ENCODE peak calls at places on chromosome 6, in five cellular contexts. Y is GM12891, V is brain microvascular endothelial cell, W is M059J, A is cardiac fibroblast. E is an unnamed sample.

GRCh38 chr6:169789944-169790927 is 38.8 kb downstream of the ERMARD start:
- DNase-seq in Y (peak; percentile 80), V (peak; percentile 51), W (peak; percentile 70), A (peak; percentile 69), E (no peak)

GRCh38 chr6:33082702-33083101 is 6.9 kb downstream of the HLA-DPB1 start:
- DNase-seq in Y (no peak), V (no peak), W (peak; percentile 51), A (peak; percentile 58), E (no peak)

GRCh38 chr6:72182337-72183246 is 296.2 kb downstream of the RIMS1 start:
- DNase-seq in Y (no peak), V (peak; percentile 6), W (peak; percentile 59), A (peak; percentile 31), E (no peak)

GRCh38 chr6:160882019-160882418 is 109.5 kb upstream of the MAP3K4 start:
- DNase-seq in Y (no peak), V (no peak), W (no peak), A (peak; percentile 2), E (no peak)

GRCh38 chr6:26553264-26553738 is 15.1 kb downstream of the HMGN4 start:
- DNase-seq in Y (no peak), V (peak; percentile 61), W (no peak), A (peak; percentile 82), E (no peak)

GRCh38 chr6:10451828-10452509 is 37.1 kb upstream of the TFAP2A start:
- DNase-seq in Y (no peak), V (peak; percentile 64), W (peak; percentile 99), A (peak; percentile 53), E (peak; percentile 93)

GRCh38 chr6:167706313-167707109 is 120.2 kb upstream of the AFDN start:
- DNase-seq in Y (peak; percentile 65), V (no peak), W (no peak), A (no peak), E (no peak)

GRCh38 chr6:17808609-17809008 is 101.9 kb upstream of the NUP153 start:
- DNase-seq in Y (no peak), V (no peak), W (peak; percentile 17), A (no peak), E (no peak)

GRCh38 chr6:92892626-92893025 is 526.7 kb downstream of the EPHA7 start:
- DNase-seq in Y (no peak), V (no peak), W (no peak), A (no peak), E (no peak)

GRCh38 chr6:80457044-80457933 is 350.8 kb downstream of the BCKDHB start:
- DNase-seq in Y (no peak), V (peak; percentile 93), W (peak; percentile 95), A (peak; percentile 97), E (peak; percentile 81)

GRCh38 chr6:56756791-56757582 is 114.3 kb upstream of the DST start:
- DNase-seq in Y (no peak), V (no peak), W (peak; percentile 41), A (no peak), E (no peak)

GRCh38 chr6:137188855-137189254 is 15.4 kb upstream of the IL22RA2 start:
- DNase-seq in Y (no peak), V (no peak), W (peak; percentile 43), A (peak; percentile 33), E (no peak)

GRCh38 chr6:53035549-53036213 is 29.5 kb upstream of the FBXO9 start:
- DNase-seq in Y (no peak), V (no peak), W (no peak), A (peak; percentile 20), E (no peak)